ENCODE peak calls at places on chromosomes 1 and 21, in four cellular contexts. One of them, this sample, is unnamed.

GRCh38 chr1:227896710-227897655 is 50.7 kb downstream of the WNT9A start:
- DNase-seq in body of pancreas: peak
- DNase-seq in fibroblast of pulmonary artery: no peak
- DNase-seq in NCI-H1417: no peak
- DNase-seq in this sample: no peak

GRCh38 chr1:108661030-108661609 is at the start of gene HENMT1:
- DNase-seq in body of pancreas: peak
- DNase-seq in fibroblast of pulmonary artery: peak
- DNase-seq in NCI-H1417: peak
- DNase-seq in this sample: peak

GRCh38 chr1:194829492-194829891 is 1643.1 kb upstream of the B3GALT2 start:
- DNase-seq in fibroblast of pulmonary artery: peak
- DNase-seq in body of pancreas: no peak
- DNase-seq in NCI-H1417: no peak
- DNase-seq in this sample: no peak

GRCh38 chr1:77762072-77762476 is 2.4 kb upstream of the USP33 start:
- DNase-seq in body of pancreas: no peak
- DNase-seq in fibroblast of pulmonary artery: peak
- DNase-seq in NCI-H1417: no peak
- DNase-seq in this sample: no peak

GRCh38 chr1:245154429-245155185 is at the start of gene KIF26B:
- DNase-seq in fibroblast of pulmonary artery: peak
- DNase-seq in NCI-H1417: peak
- DNase-seq in body of pancreas: peak
- DNase-seq in this sample: no peak

GRCh38 chr1:117576236-117576635 is 29.6 kb upstream of the TENT5C start:
- DNase-seq in NCI-H1417: no peak
- DNase-seq in fibroblast of pulmonary artery: no peak
- DNase-seq in body of pancreas: no peak
- DNase-seq in this sample: no peak

GRCh38 chr1:229204863-229205777 is 65.8 kb upstream of the RAB4A start:
- DNase-seq in NCI-H1417: no peak
- DNase-seq in body of pancreas: no peak
- DNase-seq in fibroblast of pulmonary artery: peak
- DNase-seq in this sample: no peak

GRCh38 chr1:3932156-3932555 is 32.1 kb upstream of the C1orf174 start:
- DNase-seq in body of pancreas: no peak
- DNase-seq in NCI-H1417: no peak
- DNase-seq in fibroblast of pulmonary artery: no peak
- DNase-seq in this sample: no peak

GRCh38 chr21:19475525-19475924 is 1071.9 kb upstream of the TMPRSS15 start:
- DNase-seq in NCI-H1417: no peak
- DNase-seq in fibroblast of pulmonary artery: peak
- DNase-seq in body of pancreas: no peak
- DNase-seq in this sample: no peak

GRCh38 chr1:155057104-155057503 is 6.0 kb downstream of the ADAM15 start:
- DNase-seq in body of pancreas: no peak
- DNase-seq in fibroblast of pulmonary artery: no peak
- DNase-seq in NCI-H1417: no peak
- DNase-seq in this sample: no peak

GRCh38 chr21:32377506-32377905 is 15.3 kb downstream of the URB1 start:
- DNase-seq in NCI-H1417: no peak
- DNase-seq in body of pancreas: no peak
- DNase-seq in fibroblast of pulmonary artery: no peak
- DNase-seq in this sample: no peak

GRCh38 chr1:85278853-85279314 is 2.5 kb upstream of the BCL10 start:
- DNase-seq in NCI-H1417: no peak
- DNase-seq in fibroblast of pulmonary artery: peak
- DNase-seq in body of pancreas: no peak
- DNase-seq in this sample: no peak

GRCh38 chr1:108817016-108817415 is 39.9 kb downstream of the AKNAD1 start:
- DNase-seq in NCI-H1417: peak
- DNase-seq in fibroblast of pulmonary artery: peak
- DNase-seq in body of pancreas: no peak
- DNase-seq in this sample: no peak